ENCODE peak calls at places on chromosomes 4 and X, in six cellular contexts. I, U, F, A, J and O are unnamed samples.

GRCh38 chr4:99790796-99791617 is 25.6 kb upstream of the DAPP1 start:
- DNase-seq in U (no peak), F (no peak), J (no peak), I (no peak), A (no peak), O (no peak)

GRCh38 chr4:106647451-106647850 is 278.9 kb upstream of the GIMD1 start:
- DNase-seq in A (no peak), F (no peak), I (no peak), J (no peak), U (no peak), O (no peak)

GRCh38 chrX:130285069-130285620 is 16.4 kb upstream of the ZNF280C start:
- DNase-seq in U (no peak), J (no peak), F (no peak), I (no peak), A (no peak), O (no peak)

GRCh38 chrX:120736989-120737388 is 107.1 kb upstream of the C1GALT1C1 start:
- DNase-seq in J (no peak), U (no peak), I (no peak), A (no peak), F (no peak), O (no peak)

GRCh38 chr4:122775987-122776836 is 43.7 kb downstream of the BBS12 start:
- DNase-seq in I (no peak), J (peak; percentile 87), A (no peak), F (no peak), U (no peak), O (no peak)

GRCh38 chrX:148380614-148381561 is 119.5 kb upstream of the AFF2 start:
- DNase-seq in U (no peak), A (no peak), J (no peak), I (peak; percentile 55), F (no peak), O (no peak)

GRCh38 chr4:147826288-147826646 is 94.4 kb downstream of the ARHGAP10 start:
- DNase-seq in A (no peak), I (no peak), F (no peak), U (no peak), J (no peak), O (no peak)

GRCh38 chrX:925652-926061 is 286.8 kb downstream of the CRLF2 start:
- DNase-seq in A (no peak), F (no peak), J (no peak), I (no peak), U (no peak), O (no peak)

GRCh38 chr4:165016971-165017370 is 14.8 kb upstream of the TRIM60 start:
- DNase-seq in I (no peak), F (peak; percentile 28), A (no peak), U (no peak), J (peak; percentile 29), O (no peak)

GRCh38 chr4:169756971-169757574 is 671 bp downstream of the HPF1 start:
- DNase-seq in A (no peak), I (no peak), U (no peak), F (peak; percentile 1), J (peak; percentile 37), O (no peak)

GRCh38 chrX:115642895-115643530 is 82.0 kb downstream of the PLS3 start:
- DNase-seq in A (no peak), J (peak; percentile 53), F (peak; percentile 6), U (no peak), I (peak; percentile 23), O (no peak)

GRCh38 chr4:25007608-25008007 is 23.1 kb downstream of the LGI2 start:
- DNase-seq in I (no peak), F (no peak), U (no peak), J (no peak), A (no peak), O (no peak)

GRCh38 chrX:40095588-40096394 is 2.0 kb downstream of the BCOR start:
- DNase-seq in U (no peak), F (no peak), I (no peak), A (no peak), J (peak; percentile 56), O (no peak)
- TF ChIP-seq POLR2A in U (no peak), F (no peak), I (no peak), A (no peak), J (no peak), O (no peak)

GRCh38 chr4:54909964-54910363 is 215.4 kb downstream of the KDR start:
- DNase-seq in U (no peak), J (no peak), I (no peak), F (no peak), A (no peak), O (no peak)
- TF ChIP-seq TAF1 in U (no peak), J (no peak), I (no peak), F (no peak), A (no peak), O (no peak)

DNA sequence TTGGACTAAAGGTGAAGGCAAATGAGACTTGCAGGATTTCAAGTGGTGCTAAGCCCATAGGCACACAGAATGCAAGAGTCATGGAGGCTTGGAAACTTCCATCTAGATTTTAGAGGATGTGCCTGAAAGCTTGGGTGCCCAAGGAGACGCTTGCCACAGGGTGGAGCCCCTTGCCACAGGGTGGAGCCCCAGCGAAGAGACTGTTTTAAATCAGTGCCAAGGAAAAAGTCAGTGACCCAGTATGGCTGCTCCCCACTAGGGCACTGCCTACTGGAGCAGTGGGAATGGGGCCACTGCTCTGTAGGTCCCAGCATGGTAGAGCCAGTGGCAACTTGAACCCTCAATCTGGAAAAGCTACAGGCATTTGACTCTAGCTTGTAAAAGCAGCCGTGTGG is 794.2 kb upstream of the LCORL start:
- DNase-seq in F (no peak), J (no peak), A (no peak), U (no peak), I (no peak), O (no peak)
- TF ChIP-seq POLR2A in F (no peak), J (no peak), A (no peak), U (no peak), I (no peak), O (no peak)

GRCh38 chrX:19121466-19121865 is 802 bp downstream of the ADGRG2 start:
- DNase-seq in A (no peak), J (no peak), U (no peak), I (no peak), F (no peak), O (no peak)

GRCh38 chrX:19122641-19123009 is 357 bp upstream of the ADGRG2 start:
- DNase-seq in I (no peak), U (no peak), J (no peak), F (no peak), A (no peak), O (no peak)

GRCh38 chrX:19127649-19128168 is 5.4 kb upstream of the ADGRG2 start:
- DNase-seq in I (no peak), J (no peak), F (no peak), A (no peak), U (no peak), O (no peak)

DNA sequence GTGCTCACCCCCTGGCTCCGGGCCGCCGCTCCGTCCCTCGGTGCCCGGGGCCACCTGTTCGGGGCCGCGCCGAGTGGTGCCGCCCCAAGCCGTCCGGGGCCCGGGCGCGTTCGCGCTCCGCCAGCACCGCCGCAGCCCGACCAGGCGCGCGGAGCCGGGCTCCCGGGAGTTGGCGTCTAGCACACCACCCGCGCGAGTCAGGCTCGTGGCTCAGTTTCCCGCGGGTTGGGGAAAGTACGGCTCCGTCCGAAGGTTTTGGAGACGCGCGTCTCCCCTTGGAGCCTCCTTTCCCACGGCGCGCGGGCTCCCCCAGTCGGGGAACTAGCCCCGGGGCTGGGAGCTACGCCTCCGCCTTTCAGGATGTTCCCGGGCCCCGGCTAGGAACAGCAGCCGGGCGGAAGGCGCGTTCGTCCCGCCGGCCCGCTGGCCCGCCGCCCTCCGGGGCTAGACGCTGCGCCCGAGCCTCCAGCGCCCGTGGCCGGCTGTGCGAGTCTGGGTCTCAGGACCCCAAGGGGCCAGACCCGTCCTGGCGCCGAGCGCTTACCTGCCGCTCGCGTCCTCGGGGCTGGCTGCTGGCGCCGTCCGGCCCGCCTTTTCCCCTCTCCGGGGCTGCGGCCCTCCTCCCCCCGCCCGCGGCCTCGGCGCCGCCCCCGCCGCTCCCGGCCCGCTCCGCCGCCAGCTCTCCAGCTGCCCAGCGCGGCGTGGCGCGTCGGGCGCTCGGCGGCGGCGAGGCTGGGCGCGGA is at the start of gene ADGRG2:
- DNase-seq in J (no peak), I (no peak), A (no peak), U (peak; percentile 15), F (no peak), O (no peak)
- TF ChIP-seq TAF1 in J (no peak), I (no peak), A (no peak), U (no peak), F (no peak), O (no peak)

GRCh38 chr4:6029254-6029653 is 11.0 kb upstream of the C4orf50 start:
- DNase-seq in F (no peak), U (no peak), A (no peak), I (no peak), J (no peak), O (no peak)

GRCh38 chr4:6031831-6032230 is 13.6 kb upstream of the C4orf50 start:
- DNase-seq in F (no peak), U (no peak), J (no peak), I (no peak), A (no peak), O (no peak)

GRCh38 chr4:6032249-6033244 is 14.3 kb upstream of the C4orf50 start:
- DNase-seq in U (no peak), A (no peak), I (no peak), F (no peak), J (peak; percentile 46), O (no peak)

GRCh38 chr4:6028168-6028567 is 9.9 kb upstream of the C4orf50 start:
- DNase-seq in I (no peak), A (no peak), U (no peak), J (no peak), F (no peak), O (no peak)

DNA sequence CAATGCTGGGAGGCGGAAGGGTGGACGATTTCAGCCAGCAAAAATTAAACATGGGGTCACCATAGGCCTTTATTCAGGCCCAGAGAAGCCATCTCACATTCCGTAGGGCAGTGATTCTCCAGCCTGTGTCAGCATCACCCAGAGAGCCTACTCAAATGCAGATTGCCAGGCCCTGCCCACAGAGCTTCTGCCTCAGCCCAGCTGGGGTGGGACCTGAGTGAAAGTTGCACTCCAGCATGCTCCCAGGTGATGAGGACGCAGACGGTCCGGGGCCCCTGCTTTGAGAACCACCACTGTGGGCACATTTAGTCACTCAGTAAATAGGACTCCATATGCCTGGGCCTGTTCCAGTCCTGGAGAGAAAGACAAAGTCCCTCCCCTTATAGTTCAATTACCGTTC is 12.4 kb upstream of the C4orf50 start:
- DNase-seq in U (no peak), A (no peak), I (no peak), F (no peak), J (no peak), O (no peak)
- TF ChIP-seq POLR2A in U (no peak), A (no peak), I (no peak), F (no peak), J (no peak), O (no peak)

GRCh38 chrX:94830717-94831116 is 1156.7 kb downstream of the FAM133A start:
- DNase-seq in U (no peak), F (no peak), A (no peak), J (no peak), I (no peak), O (no peak)
- TF ChIP-seq TAF1 in U (no peak), F (no peak), A (no peak), J (no peak), I (no peak), O (no peak)